ENCODE peak calls at places on chromosomes 13 and 19, in five cellular contexts. D is fibroblast of the conjunctiva, F is DMS153, V is A549, L is activated gamma-delta T cell. O is an unnamed sample.

GRCh38 chr19:4583961-4584669 is 24.6 kb upstream of the SEMA6B start:
- DNase-seq in D (no peak), F (no peak), V (no peak), L (no peak), O (peak)

GRCh38 chr13:100515410-100515800 is 73.2 kb downstream of the GGACT start:
- DNase-seq in D (no peak), F (no peak), V (no peak), L (no peak), O (no peak)

GRCh38 chr19:43380771-43381386 is 27.4 kb downstream of the CD177 start:
- DNase-seq in D (no peak), F (no peak), V (no peak), L (no peak), O (no peak)

GRCh38 chr19:47107201-47107952 is 6.2 kb downstream of the ZC3H4 start:
- DNase-seq in D (no peak), F (no peak), V (no peak), L (no peak), O (no peak)

GRCh38 chr13:43196171-43196611 is 172.8 kb downstream of the DNAJC15 start:
- DNase-seq in D (no peak), F (no peak), V (no peak), L (no peak), O (no peak)

GRCh38 chr19:54454781-54455675 is 6.0 kb downstream of the LENG8 start:
- DNase-seq in D (no peak), F (no peak), V (no peak), L (no peak), O (peak)

GRCh38 chr13:107883561-107884175 is 331.7 kb downstream of the LIG4 start:
- DNase-seq in D (no peak), F (no peak), V (no peak), L (no peak), O (no peak)

GRCh38 chr13:45249662-45250061 is 48.8 kb upstream of the KCTD4 start:
- DNase-seq in D (no peak), F (no peak), V (no peak), L (no peak), O (no peak)

GRCh38 chr13:93420887-93421286 is 194.3 kb downstream of the GPC6 start:
- DNase-seq in D (no peak), F (no peak), V (no peak), L (no peak), O (no peak)

GRCh38 chr19:28466107-28467045 is 746.6 kb downstream of the UQCRFS1 start:
- DNase-seq in D (peak), F (peak), V (peak), L (no peak), O (no peak)

GRCh38 chr19:33684550-33685303 is 63.0 kb downstream of the CHST8 start:
- DNase-seq in D (no peak), F (peak), V (no peak), L (no peak), O (no peak)

GRCh38 chr13:113589961-113590339 is 5.4 kb downstream of the TFDP1 start:
- DNase-seq in D (no peak), F (no peak), V (no peak), L (no peak), O (no peak)

GRCh38 chr13:30847697-30848307 is 58.3 kb upstream of the MEDAG start:
- DNase-seq in D (peak), F (no peak), V (no peak), L (no peak), O (no peak)

GRCh38 chr13:70203661-70204229 is 95.5 kb upstream of the KLHL1 start:
- DNase-seq in D (no peak), F (no peak), V (no peak), L (no peak), O (no peak)